ENCODE peak calls at places on chromosome 6, in four cellular contexts. N is right lobe of liver, K is spleen, S is body of pancreas. D is an unnamed sample.

GRCh38 chr6:134372603-134373281 is 54.8 kb upstream of the SGK1 start:
- DNase-seq in N (peak), K (no peak), S (peak), D (no peak)

GRCh38 chr6:148021715-148022114 is 320.9 kb upstream of the SASH1 start:
- DNase-seq in N (no peak), K (no peak), S (no peak), D (no peak)

GRCh38 chr6:68978411-68978810 is 343.3 kb downstream of the ADGRB3 start:
- DNase-seq in N (no peak), K (no peak), S (no peak), D (no peak)

GRCh38 chr6:158004696-158005095 is 23.0 kb downstream of the SYNJ2 start:
- DNase-seq in N (no peak), K (peak), S (no peak), D (no peak)

GRCh38 chr6:7106752-7107577 is 796 bp upstream of the RREB1 start:
- DNase-seq in N (no peak), K (peak), S (peak), D (peak)

GRCh38 chr6:44229376-44230033 is 6.1 kb downstream of the SLC29A1 start:
- DNase-seq in N (peak), K (no peak), S (no peak), D (no peak)

GRCh38 chr6:89952696-89953095 is 58.4 kb downstream of the GJA10 start:
- DNase-seq in N (no peak), K (no peak), S (peak), D (no peak)

GRCh38 chr6:151338816-151339215 is 52.5 kb downstream of the ZBTB2 start:
- DNase-seq in N (no peak), K (no peak), S (no peak), D (no peak)

GRCh38 chr6:391559-392440 is at the start of gene IRF4:
- DNase-seq in N (no peak), K (peak), S (no peak), D (no peak)

GRCh38 chr6:144644776-144645175 is 359.6 kb downstream of the UTRN start:
- DNase-seq in N (no peak), K (no peak), S (no peak), D (no peak)

GRCh38 chr6:138832182-138832581 is 36.3 kb downstream of the ECT2L start:
- DNase-seq in N (no peak), K (no peak), S (no peak), D (no peak)

GRCh38 chr6:97215157-97215769 is 67.8 kb downstream of the MMS22L start:
- DNase-seq in N (no peak), K (no peak), S (peak), D (no peak)

GRCh38 chr6:142846883-142847287 is 98.1 kb downstream of the HIVEP2 start:
- DNase-seq in N (no peak), K (no peak), S (peak), D (no peak)

GRCh38 chr6:16168858-16169257 is 40.0 kb downstream of the MYLIP start:
- DNase-seq in N (no peak), K (no peak), S (no peak), D (no peak)

GRCh38 chr6:44432726-44433125 is 45.2 kb downstream of the CDC5L start:
- DNase-seq in N (no peak), K (no peak), S (no peak), D (no peak)

GRCh38 chr6:44668976-44669934 is 281.7 kb downstream of the CDC5L start:
- DNase-seq in N (peak), K (no peak), S (no peak), D (no peak)

GRCh38 chr6:31659649-31660223 is 842 bp downstream of the C6orf47 start:
- DNase-seq in N (no peak), K (no peak), S (no peak), D (no peak)

GRCh38 chr6:109998159-109998785 is 20.2 kb downstream of the GPR6 start:
- DNase-seq in N (no peak), K (no peak), S (no peak), D (no peak)

GRCh38 chr6:7008451-7008988 is 99.2 kb upstream of the RREB1 start:
- DNase-seq in N (no peak), K (no peak), S (no peak), D (no peak)

GRCh38 chr6:79713701-79714322 is 82.7 kb downstream of the SH3BGRL2 start:
- DNase-seq in N (peak), K (no peak), S (peak), D (no peak)

GRCh38 chr6:2764610-2765165 is 505 bp upstream of the WRNIP1 start:
- DNase-seq in N (peak), K (peak), S (peak), D (peak)

GRCh38 chr6:101110814-101111213 is 229.7 kb upstream of the ASCC3 start:
- DNase-seq in N (no peak), K (no peak), S (no peak), D (no peak)

GRCh38 chr6:157525292-157525889 is 144.4 kb downstream of the ZDHHC14 start:
- DNase-seq in N (no peak), K (no peak), S (no peak), D (no peak)

GRCh38 chr6:121143476-121143875 is 190.8 kb downstream of the TBC1D32 start:
- DNase-seq in N (no peak), K (no peak), S (no peak), D (no peak)

GRCh38 chr6:154206984-154207383 is 149.6 kb downstream of the IPCEF1 start:
- DNase-seq in N (no peak), K (no peak), S (no peak), D (no peak)

GRCh38 chr6:94045473-94045872 is 626.1 kb upstream of the EPHA7 start:
- DNase-seq in N (no peak), K (no peak), S (no peak), D (no peak)

GRCh38 chr6:142184332-142184731 is 37.3 kb downstream of the VTA1 start:
- DNase-seq in N (no peak), K (no peak), S (no peak), D (no peak)

GRCh38 chr6:15063253-15063853 is 182.5 kb upstream of the JARID2 start:
- DNase-seq in N (no peak), K (peak), S (peak), D (no peak)

GRCh38 chr6:135094403-135094821 is 39.8 kb upstream of the HBS1L start:
- DNase-seq in N (no peak), K (no peak), S (no peak), D (no peak)

GRCh38 chr6:155050311-155050710 is 55.2 kb downstream of the TIAM2 start:
- DNase-seq in N (no peak), K (no peak), S (no peak), D (no peak)

GRCh38 chr6:137792160-137793033 is 74.7 kb upstream of the TNFAIP3 start:
- DNase-seq in N (no peak), K (no peak), S (no peak), D (no peak)

GRCh38 chr6:111626446-111626845 is 20.8 kb upstream of the TRAF3IP2 start:
- DNase-seq in N (no peak), K (no peak), S (no peak), D (no peak)

GRCh38 chr6:36028887-36029324 is 1.3 kb downstream of the MAPK14 start:
- DNase-seq in N (peak), K (peak), S (peak), D (peak)

GRCh38 chr6:16106991-16107787 is 21.7 kb upstream of the MYLIP start:
- DNase-seq in N (no peak), K (no peak), S (no peak), D (no peak)

GRCh38 chr6:39225946-39226437 is 3.3 kb downstream of the KCNK5 start:
- DNase-seq in N (no peak), K (peak), S (no peak), D (no peak)

GRCh38 chr6:22521035-22521434 is 48.3 kb upstream of the HDGFL1 start:
- DNase-seq in N (no peak), K (no peak), S (no peak), D (no peak)

GRCh38 chr6:163356324-163356723 is 58.2 kb upstream of the QKI start:
- DNase-seq in N (no peak), K (no peak), S (peak), D (no peak)

GRCh38 chr6:25987845-25988244 is 25.2 kb downstream of the TRIM38 start:
- DNase-seq in N (no peak), K (no peak), S (no peak), D (no peak)
- TF ChIP-seq POLR2A in N (no peak), K (no peak), S (no peak), D (no peak)

GRCh38 chr6:42025790-42026311 is 24.5 kb upstream of the TAF8 start:
- DNase-seq in N (no peak), K (no peak), S (no peak), D (no peak)
- TF ChIP-seq POLR2A in N (no peak), K (no peak), S (no peak), D (no peak)

GRCh38 chr6:17633465-17634188 is 33.5 kb downstream of the FAM8A1 start:
- DNase-seq in N (no peak), K (no peak), S (no peak), D (no peak)

GRCh38 chr6:17628873-17629272 is 28.8 kb downstream of the FAM8A1 start:
- DNase-seq in N (no peak), K (no peak), S (no peak), D (no peak)

GRCh38 chr6:17630511-17631073 is 30.5 kb downstream of the FAM8A1 start:
- DNase-seq in N (peak), K (no peak), S (no peak), D (no peak)

GRCh38 chr6:17632929-17633328 is 32.8 kb downstream of the FAM8A1 start:
- DNase-seq in N (no peak), K (no peak), S (no peak), D (no peak)

GRCh38 chr6:17629824-17630510 is 29.9 kb downstream of the FAM8A1 start:
- DNase-seq in N (no peak), K (no peak), S (no peak), D (no peak)
- TF ChIP-seq POLR2A in N (no peak), K (no peak), S (no peak), D (no peak)

GRCh38 chr6:37174515-37175331 is 4.8 kb downstream of the PIM1 start:
- DNase-seq in N (no peak), K (no peak), S (no peak), D (peak)

GRCh38 chr6:37177950-37178517 is 8.1 kb downstream of the PIM1 start:
- DNase-seq in N (no peak), K (no peak), S (no peak), D (no peak)

GRCh38 chr6:37175332-37176267 is 5.6 kb downstream of the PIM1 start:
- DNase-seq in N (no peak), K (peak), S (no peak), D (no peak)

GRCh38 chr6:37177083-37177949 is 7.4 kb downstream of the PIM1 start:
- DNase-seq in N (no peak), K (no peak), S (peak), D (no peak)

GRCh38 chr6:37176268-37177082 is 6.5 kb downstream of the PIM1 start:
- DNase-seq in N (no peak), K (no peak), S (no peak), D (no peak)
- TF ChIP-seq POLR2A in N (no peak), K (no peak), S (no peak), D (no peak)

DNA sequence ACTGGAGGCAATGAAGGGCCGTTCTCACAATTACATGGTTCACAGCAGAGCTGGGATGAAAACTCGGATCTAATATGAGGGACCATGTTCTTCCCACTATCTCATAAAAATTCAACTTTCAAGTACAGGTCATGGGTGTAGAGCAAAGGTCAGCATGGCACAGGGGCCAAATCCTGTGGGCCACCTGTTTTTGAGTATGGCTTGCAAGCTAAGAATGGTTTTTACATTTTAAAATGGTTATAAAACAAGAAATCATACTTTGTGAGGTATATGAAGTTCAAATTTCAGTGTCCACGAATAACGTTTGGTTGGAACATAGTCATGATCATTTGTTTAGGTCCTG is 4.6 kb downstream of the MAP3K5 start:
- DNase-seq in N (peak), K (no peak), S (no peak), D (no peak)
- TF ChIP-seq POLR2A in N (no peak), K (no peak), S (no peak), D (no peak)

GRCh38 chr6:107488174-107488874 is 1.6 kb upstream of the SOBP start:
- DNase-seq in N (no peak), K (no peak), S (no peak), D (no peak)

GRCh38 chr6:107490568-107491058 is 696 bp downstream of the SOBP start:
- DNase-seq in N (no peak), K (no peak), S (no peak), D (peak)

GRCh38 chr6:107488875-107489635 is 862 bp upstream of the SOBP start:
- DNase-seq in N (peak), K (peak), S (peak), D (peak)

GRCh38 chr6:107491059-107491609 is 1.2 kb downstream of the SOBP start:
- DNase-seq in N (peak), K (peak), S (peak), D (peak)

DNA sequence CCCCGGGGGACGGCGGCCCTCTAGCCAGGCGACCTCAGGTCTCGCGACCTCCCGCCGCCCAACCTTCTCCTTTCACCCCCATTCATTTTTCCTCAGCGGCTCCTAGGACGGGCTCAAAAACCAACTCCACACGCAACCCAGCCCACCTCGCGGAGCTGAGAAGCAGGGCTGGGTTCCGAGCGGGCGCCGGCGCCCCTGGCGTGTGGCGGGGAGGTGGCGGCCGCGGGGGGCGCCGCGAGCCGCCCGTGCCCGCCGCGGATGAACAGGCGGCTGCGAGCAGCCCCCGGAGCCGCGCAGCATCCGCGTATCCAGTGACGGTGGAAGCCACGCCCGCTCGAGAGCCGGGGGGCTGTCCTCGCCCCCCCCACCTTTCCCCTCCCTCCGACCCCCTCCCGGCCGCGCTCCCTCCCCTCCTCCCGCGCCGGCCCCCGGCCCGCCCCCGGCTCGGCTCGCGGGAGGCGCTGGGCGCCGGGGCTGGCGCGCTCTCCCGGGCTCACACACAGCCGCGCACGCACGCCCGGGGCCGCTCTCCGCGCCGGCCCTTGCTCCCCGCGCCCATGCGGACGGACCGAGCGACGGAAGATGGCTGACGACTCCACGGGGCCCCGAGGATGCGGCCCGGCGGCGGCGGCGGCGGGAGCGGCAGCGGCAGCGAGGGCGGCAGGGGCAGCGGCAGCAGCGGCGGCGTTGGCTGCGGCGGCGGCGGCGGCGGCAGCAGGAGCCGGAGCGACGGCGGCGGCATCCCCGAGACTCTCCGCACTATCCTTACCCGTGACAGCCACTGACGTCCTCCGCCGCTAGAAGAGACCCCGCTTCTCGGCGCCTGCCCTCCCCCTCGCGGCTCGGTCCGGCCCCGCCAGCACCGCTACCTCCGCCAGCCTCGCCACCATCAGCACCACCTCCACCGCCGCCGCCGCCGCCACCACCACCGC is at the start of gene SOBP:
- DNase-seq in N (peak), K (peak), S (peak), D (peak)
- TF ChIP-seq POLR2A in N (no peak), K (no peak), S (no peak), D (no peak)